ENCODE peak calls at places on chromosome 3, in six cellular contexts. D is neuronal stem cell, B is IMR-90, C is mesendoderm, F is trophoblast cell, I is H1. T is an unnamed sample. For H3K4me1, the result is how much of the 10 kb centered on the place peaks cover.

GRCh38 chr3:192816274-192816853 is 89.0 kb upstream of the FGF12 start:
- DNase-seq in D (peak), B (peak), C (peak), F (peak), I (no peak), T (peak)

GRCh38 chr3:119346076-119346496 is 51.9 kb downstream of the ARHGAP31 start:
- DNase-seq in D (no peak), B (peak), C (peak), F (no peak), I (no peak), T (peak)

GRCh38 chr3:97952280-97952679 is 20.0 kb downstream of the RIOX2 start:
- DNase-seq in D (no peak), B (peak), C (no peak), F (peak), I (no peak), T (peak)

GRCh38 chr3:14145670-14146380 is 21.0 kb downstream of the TMEM43 start:
- DNase-seq in D (no peak), B (no peak), C (no peak), F (no peak), I (no peak), T (no peak)

GRCh38 chr3:117936159-117936558 is 1098.5 kb downstream of the IGSF11 start:
- DNase-seq in D (no peak), B (no peak), C (no peak), F (no peak), I (no peak), T (no peak)

GRCh38 chr3:177524742-177525141 is 327.5 kb upstream of the TBL1XR1 start:
- DNase-seq in D (no peak), B (no peak), C (no peak), F (no peak), I (no peak), T (no peak)

GRCh38 chr3:118550122-118550521 is 484.5 kb downstream of the IGSF11 start:
- DNase-seq in D (no peak), B (no peak), C (peak), F (peak), I (no peak), T (no peak)

GRCh38 chr3:33962383-33962782 is 164.0 kb downstream of the PDCD6IP start:
- DNase-seq in D (no peak), B (no peak), C (no peak), F (no peak), I (no peak), T (no peak)

GRCh38 chr3:42906905-42907183 is 902 bp downstream of the ZNF662 start:
- DNase-seq in D (no peak), B (no peak), C (no peak), F (no peak), I (no peak), T (no peak)

GRCh38 chr3:21912656-21913055 is 161.6 kb upstream of the ZNF385D start:
- DNase-seq in D (no peak), B (peak), C (no peak), F (no peak), I (no peak), T (no peak)

GRCh38 chr3:45972534-45973402 is 22.9 kb downstream of the FYCO1 start:
- DNase-seq in D (no peak), B (peak), C (no peak), F (peak), I (no peak), T (peak)

GRCh38 chr3:127698264-127699097 is 25.7 kb downstream of the ABTB1 start:
- DNase-seq in D (no peak), B (no peak), C (no peak), F (no peak), I (no peak), T (no peak)

GRCh38 chr3:197809356-197810020 is 18.4 kb downstream of the LRCH3 start:
- DNase-seq in D (no peak), B (peak), C (peak), F (peak), I (no peak), T (peak)

GRCh38 chr3:195168009-195168759 is 102.8 kb downstream of the XXYLT1 start:
- DNase-seq in D (no peak), B (no peak), C (no peak), F (no peak), I (no peak), T (no peak)

GRCh38 chr3:41997702-41998551 is 36.0 kb upstream of the ULK4 start:
- DNase-seq in D (no peak), B (peak), C (peak), F (peak), I (no peak), T (no peak)

GRCh38 chr3:194446754-194447153 is 40.0 kb downstream of the ATP13A3 start:
- DNase-seq in D (no peak), B (no peak), C (no peak), F (no peak), I (no peak), T (no peak)

GRCh38 chr3:178345944-178346343 is 190.3 kb upstream of the KCNMB2 start:
- DNase-seq in D (no peak), B (no peak), C (no peak), F (no peak), I (no peak), T (no peak)

GRCh38 chr3:72982653-72983366 is 13.8 kb upstream of the PPP4R2 start:
- DNase-seq in D (no peak), B (no peak), C (no peak), F (no peak), I (no peak), T (no peak)

GRCh38 chr3:126911162-126912026 is 71.5 kb upstream of the PLXNA1 start:
- DNase-seq in D (no peak), B (peak), C (peak), F (peak), I (peak), T (peak)

GRCh38 chr3:52792961-52793695 is 1.5 kb upstream of the ITIH3 start:
- DNase-seq in D (no peak), B (no peak), C (no peak), F (no peak), I (no peak), T (no peak)

GRCh38 chr3:123724306-123724705 is 139.5 kb upstream of the HACD2 start:
- DNase-seq in D (no peak), B (peak), C (peak), F (peak), I (no peak), T (peak)

GRCh38 chr3:179148446-179149238 is 485 bp downstream of the PIK3CA start:
- DNase-seq in D (peak), B (peak), C (peak), F (peak), I (no peak), T (peak)

GRCh38 chr3:159884661-159885402 is 103.8 kb upstream of the IL12A start:
- DNase-seq in D (no peak), B (peak), C (peak), F (peak), I (no peak), T (peak)

GRCh38 chr3:40593351-40593750 is 68.6 kb downstream of the ZNF621 start:
- DNase-seq in D (no peak), B (no peak), C (no peak), F (no peak), I (no peak), T (no peak)

GRCh38 chr3:120678331-120678845 is 3.7 kb downstream of the HGD start:
- DNase-seq in D (no peak), B (peak), C (peak), F (peak), I (no peak), T (peak)

GRCh38 chr3:137770821-137771399 is 6.8 kb downstream of the SOX14 start:
- DNase-seq in D (no peak), B (no peak), C (no peak), F (no peak), I (no peak), T (no peak)

GRCh38 chr3:168801792-168802191 is 706.1 kb upstream of the GOLIM4 start:
- DNase-seq in D (no peak), B (peak), C (no peak), F (peak), I (no peak), T (peak)

GRCh38 chr3:150597646-150598045 is 5.5 kb upstream of the SELENOT start:
- DNase-seq in D (no peak), B (no peak), C (no peak), F (no peak), I (no peak), T (no peak)

GRCh38 chr3:13426591-13426990 is 6.5 kb upstream of the NUP210 start:
- DNase-seq in D (no peak), B (no peak), C (no peak), F (peak), I (no peak), T (no peak)

GRCh38 chr3:186598108-186598784 is 14.6 kb upstream of the AHSG start:
- DNase-seq in D (no peak), B (peak), C (peak), F (peak), I (no peak), T (no peak)

GRCh38 chr3:69451594-69451993 is 65.7 kb upstream of the FRMD4B start:
- DNase-seq in D (no peak), B (no peak), C (no peak), F (no peak), I (no peak), T (no peak)

DNA sequence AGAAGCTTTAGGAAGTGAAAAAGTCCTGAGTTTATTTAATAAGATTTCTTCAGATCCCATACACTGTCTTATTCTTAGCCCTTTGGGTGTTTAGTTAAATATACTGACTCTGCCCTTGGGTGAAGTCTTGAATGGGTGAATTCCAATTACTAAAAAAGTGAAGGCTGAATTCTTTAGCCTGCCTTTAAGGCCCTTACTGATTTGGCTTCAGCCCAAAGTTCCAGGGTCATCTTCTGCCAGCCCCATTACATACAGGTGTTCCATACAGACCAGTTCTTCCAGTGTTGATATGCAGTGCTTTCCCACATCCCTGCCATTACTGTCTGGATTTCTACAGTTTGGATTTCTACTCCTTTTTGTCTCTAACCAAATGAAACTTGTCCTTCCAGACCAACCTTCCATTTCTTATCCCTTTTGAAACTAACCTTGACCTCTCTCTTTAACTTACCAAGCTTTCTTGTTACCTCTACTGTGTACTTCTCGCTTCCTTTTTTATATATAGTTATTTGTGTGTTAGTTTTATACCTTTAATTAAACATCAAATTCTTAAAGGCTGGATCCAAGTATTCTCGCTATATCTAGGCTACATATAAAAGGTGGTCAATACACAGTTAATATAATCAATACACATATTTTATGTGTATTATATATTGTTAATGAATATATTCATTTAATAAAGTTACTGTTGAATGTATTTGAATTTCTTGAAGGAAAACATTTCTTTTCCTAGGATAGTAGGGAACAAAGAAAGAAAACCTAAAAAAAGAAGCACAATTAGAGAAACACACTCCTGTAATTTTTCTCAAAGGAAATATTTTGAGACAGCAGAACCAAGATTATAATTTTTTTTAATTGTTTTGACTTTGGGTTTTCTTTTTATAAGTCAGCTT is 15.0 kb downstream of the MBNL1 start:
- DNase-seq in D (no peak), B (no peak), C (no peak), F (no peak), I (no peak), T (no peak)
- H3K4me3 ChIP-seq in D (no peak), B (no peak), C (no peak), F (no peak), I (no peak), T (no peak)

DNA sequence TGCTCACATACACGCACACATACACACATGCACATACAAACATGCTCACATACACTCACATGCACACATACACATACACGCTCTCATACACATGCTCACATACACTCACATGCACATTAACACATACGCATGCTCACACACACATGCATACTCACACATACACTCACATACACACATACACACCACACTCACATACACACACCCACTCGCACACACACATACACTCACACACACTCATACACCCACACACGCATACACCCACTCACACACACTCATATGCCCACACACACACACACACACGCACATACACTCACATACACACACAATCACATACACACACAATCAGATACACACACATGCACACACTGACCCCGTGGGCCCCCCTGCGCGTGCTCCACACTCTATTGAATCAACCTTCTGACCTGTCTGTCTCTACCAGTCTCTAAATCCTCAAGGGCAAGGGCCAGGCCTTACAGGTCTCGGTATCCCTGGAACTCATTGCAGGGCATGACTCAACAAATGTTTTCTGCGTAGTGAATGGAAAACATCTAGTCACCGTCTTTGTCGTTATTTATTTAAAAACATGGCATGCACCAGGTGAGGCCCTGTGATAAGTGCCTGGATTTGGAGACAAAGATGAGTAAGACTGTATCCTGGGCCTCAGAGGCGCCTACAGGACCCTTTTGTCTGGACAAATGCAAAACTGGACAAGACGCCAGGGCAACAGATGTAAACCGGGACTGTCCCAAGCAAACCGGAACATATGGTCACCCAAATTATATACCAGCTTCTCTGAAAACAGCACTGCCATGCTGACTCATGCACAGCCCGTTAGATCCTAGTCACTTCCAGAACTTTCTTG is 41.8 kb downstream of the GRK7 start:
- DNase-seq in D (no peak), B (no peak), C (peak), F (peak), I (no peak), T (no peak)
- H4K8ac ChIP-seq in D (no peak), B (no peak), C (no peak), F (peak), I (no peak), T (no peak)

GRCh38 chr3:51686512-51687215 is 15.6 kb downstream of the TEX264 start:
- DNase-seq in D (no peak), B (peak), C (peak), F (no peak), I (no peak), T (peak)

GRCh38 chr3:51687472-51688205 is 16.6 kb downstream of the TEX264 start:
- DNase-seq in D (no peak), B (peak), C (no peak), F (peak), I (no peak), T (peak)

GRCh38 chr3:51683566-51683965 is 12.5 kb downstream of the TEX264 start:
- DNase-seq in D (no peak), B (no peak), C (no peak), F (no peak), I (no peak), T (no peak)

GRCh38 chr3:51686056-51686455 is 15.0 kb downstream of the TEX264 start:
- DNase-seq in D (no peak), B (no peak), C (no peak), F (no peak), I (no peak), T (no peak)

DNA sequence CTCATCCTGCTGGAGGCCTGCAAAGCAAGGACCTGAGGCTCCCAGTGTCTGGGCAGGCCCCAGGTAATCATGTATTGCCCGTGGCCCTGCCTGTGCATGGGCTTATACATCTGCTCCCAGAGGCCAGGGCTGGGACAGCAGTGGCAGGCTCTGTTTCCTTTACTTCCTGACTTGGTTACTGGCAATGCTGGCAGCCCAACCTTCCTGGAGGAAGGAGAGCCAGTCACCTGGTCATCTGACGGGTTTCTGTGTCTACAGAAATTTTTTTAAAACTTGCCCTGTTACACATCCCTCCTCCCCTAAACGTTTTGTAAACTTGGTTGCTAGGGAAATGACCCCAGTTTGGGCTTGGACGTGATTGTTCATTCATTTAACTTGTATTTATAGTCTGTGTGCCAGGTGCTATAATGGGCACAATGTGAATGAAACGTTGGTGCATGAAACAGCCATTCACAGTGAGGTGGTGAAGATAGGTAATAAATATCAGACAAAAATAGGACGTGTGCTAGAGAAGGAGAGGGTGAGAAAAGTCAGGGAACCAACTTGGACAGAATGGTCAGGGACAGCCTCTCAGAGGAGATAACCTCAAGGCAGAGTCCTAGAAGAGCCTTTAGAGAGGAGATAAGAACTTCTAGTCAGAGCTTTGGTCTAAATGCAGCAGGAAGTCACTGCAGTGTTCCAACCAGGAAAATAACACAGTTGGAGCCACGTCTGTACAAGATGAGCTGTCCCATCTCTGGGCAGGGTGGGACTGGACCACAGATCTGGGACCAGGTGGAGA is 14.1 kb downstream of the TEX264 start:
- DNase-seq in D (no peak), B (no peak), C (no peak), F (no peak), I (no peak), T (no peak)
- H3K4me1 ChIP-seq in D (under half), B (under half), C (under half), F (under half), I (under half), T (under half)

DNA sequence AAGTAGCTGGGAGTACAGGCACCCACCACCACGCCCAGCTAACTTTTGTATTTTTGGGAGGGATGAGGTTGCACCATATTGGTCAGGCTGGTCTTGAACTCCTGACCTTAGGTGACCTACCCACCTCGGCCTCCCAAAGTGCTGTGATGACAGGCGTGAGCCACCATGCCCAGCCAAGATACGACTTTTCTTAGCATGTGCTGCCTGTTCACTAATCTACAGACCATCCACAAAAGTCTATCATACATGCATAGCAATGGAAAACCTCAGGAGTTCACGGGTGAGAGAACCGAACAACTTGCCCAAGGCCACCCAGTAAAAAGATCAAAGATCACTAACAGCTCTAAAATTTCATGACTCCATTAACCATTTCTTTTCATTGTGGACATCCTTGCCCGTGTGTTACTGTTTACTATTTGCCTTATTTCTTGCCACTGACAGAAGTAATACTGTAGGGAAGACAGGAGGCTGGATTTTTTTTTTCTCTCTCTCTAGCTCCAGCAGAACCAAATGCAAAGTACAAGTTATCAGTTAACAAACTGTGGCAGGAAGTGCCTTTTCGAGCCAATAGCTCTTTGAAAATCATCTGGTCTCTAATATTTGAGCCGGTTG is 92.3 kb downstream of the FOXP1 start:
- DNase-seq in D (no peak), B (no peak), C (no peak), F (no peak), I (no peak), T (no peak)
- H3K4me3 ChIP-seq in D (no peak), B (no peak), C (no peak), F (no peak), I (no peak), T (no peak)